ENCODE peak calls at places on chromosomes 13 and 19, in five cellular contexts. B is NCI-H82, M is progenitor cell of endocrine pancreas, N is heart right ventricle, H is dermis microvascular lymphatic vessel endothelial cell. I is an unnamed sample.

GRCh38 chr19:17543991-17544390 is 11.5 kb upstream of the COLGALT1 start:
- DNase-seq in B (no peak), M (no peak), N (no peak), H (no peak), I (no peak)

GRCh38 chr13:111165189-111165588 is 50.1 kb downstream of the ARHGEF7 start:
- DNase-seq in B (no peak), M (no peak), N (no peak), H (no peak), I (no peak)

GRCh38 chr19:40831502-40832430 is 18.5 kb downstream of the CYP2A6 start:
- DNase-seq in B (no peak), M (no peak), N (no peak), H (no peak), I (peak)

GRCh38 chr13:31385534-31385933 is 185.8 kb downstream of the B3GLCT start:
- DNase-seq in B (peak), M (no peak), N (no peak), H (no peak), I (no peak)

GRCh38 chr13:72504026-72504925 is 223.2 kb downstream of the MZT1 start:
- DNase-seq in B (peak), M (no peak), N (no peak), H (no peak), I (no peak)

GRCh38 chr19:38924383-38924782 is 6.2 kb downstream of the SARS2 start:
- DNase-seq in B (no peak), M (no peak), N (no peak), H (no peak), I (no peak)

GRCh38 chr19:38953677-38954076 is 21.9 kb downstream of the FBXO17 start:
- DNase-seq in B (no peak), M (no peak), N (no peak), H (no peak), I (no peak)

GRCh38 chr13:34803756-34804155 is 138.3 kb upstream of the NBEA start:
- DNase-seq in B (no peak), M (no peak), N (no peak), H (no peak), I (no peak)

GRCh38 chr19:10565028-10565566 is 713 bp downstream of the KRI1 start:
- DNase-seq in B (peak), M (peak), N (peak), H (no peak), I (peak)

GRCh38 chr19:13024958-13025653 is 29.8 kb downstream of the NFIX start:
- DNase-seq in B (no peak), M (no peak), N (no peak), H (no peak), I (peak)

GRCh38 chr19:10226376-10227214 is 4.5 kb downstream of the S1PR2 start:
- DNase-seq in B (no peak), M (no peak), N (peak), H (no peak), I (peak)

GRCh38 chr13:49539313-49539712 is 43.6 kb downstream of the PHF11 start:
- DNase-seq in B (peak), M (no peak), N (no peak), H (no peak), I (no peak)

GRCh38 chr13:27082325-27082724 is 89.3 kb downstream of the USP12 start:
- DNase-seq in B (no peak), M (no peak), N (no peak), H (no peak), I (no peak)

GRCh38 chr13:106100261-106100919 is 435.1 kb downstream of the EFNB2 start:
- DNase-seq in B (no peak), M (no peak), N (peak), H (no peak), I (peak)

GRCh38 chr19:12954150-12954962 is 2.7 kb downstream of the GADD45GIP1 start:
- DNase-seq in B (no peak), M (no peak), N (no peak), H (no peak), I (no peak)

GRCh38 chr13:75569576-75569975 is 20.0 kb downstream of the UCHL3 start:
- DNase-seq in B (no peak), M (no peak), N (no peak), H (no peak), I (no peak)